ENCODE peak calls at places on chromosomes 6 and 20, in six cellular contexts. J, U, G, D, X and Y are unnamed samples.
A peak's percentile ranks its signal among the peaks of the same experiment; 100 is the strongest.

GRCh38 chr20:39632757-39633156 is 670.6 kb downstream of the DHX35 start:
- DNase-seq in J (no peak), G (no peak), D (no peak), X (no peak), U (no peak), Y (no peak)

GRCh38 chr6:22025468-22026159 is 271.2 kb downstream of the PRL start:
- DNase-seq in J (peak; percentile 89), X (no peak), U (no peak), D (peak; percentile 96), G (peak; percentile 80), Y (peak; percentile 35)

GRCh38 chr20:6421321-6422030 is 298.6 kb upstream of the FERMT1 start:
- DNase-seq in G (no peak), D (no peak), J (no peak), U (no peak), X (no peak), Y (no peak)

GRCh38 chr20:50009521-50010454 is 27.0 kb downstream of the SNAI1 start:
- DNase-seq in D (no peak), J (no peak), U (no peak), G (no peak), X (no peak), Y (no peak)

GRCh38 chr20:24662286-24662685 is 192.9 kb downstream of the SYNDIG1 start:
- DNase-seq in U (no peak), G (no peak), X (no peak), D (no peak), J (no peak), Y (no peak)

GRCh38 chr6:150202934-150203333 is 60.1 kb downstream of the PPP1R14C start:
- DNase-seq in X (no peak), G (no peak), U (no peak), D (peak; percentile 4), J (no peak), Y (no peak)

GRCh38 chr6:6003334-6004146 is 3.2 kb downstream of the NRN1 start:
- DNase-seq in D (no peak), G (no peak), J (no peak), U (no peak), X (no peak), Y (no peak)

GRCh38 chr6:80223743-80224212 is 117.3 kb downstream of the BCKDHB start:
- DNase-seq in G (no peak), J (peak; percentile 63), X (no peak), D (peak; percentile 97), U (no peak), Y (peak; percentile 6)

GRCh38 chr6:34674268-34674639 is 22.3 kb downstream of the ILRUN start:
- DNase-seq in U (no peak), X (no peak), G (no peak), D (no peak), J (no peak), Y (no peak)

GRCh38 chr6:169589699-169590257 is 112.1 kb downstream of the WDR27 start:
- DNase-seq in U (no peak), J (no peak), G (peak; percentile 67), D (no peak), X (no peak), Y (no peak)

GRCh38 chr6:37096025-37096424 is 73.9 kb upstream of the PIM1 start:
- DNase-seq in U (peak; percentile 32), G (no peak), X (peak; percentile 41), J (no peak), D (no peak), Y (no peak)

GRCh38 chr6:53238311-53238710 is 89.7 kb upstream of the GCM1 start:
- DNase-seq in J (no peak), G (no peak), U (no peak), D (no peak), X (no peak), Y (no peak)

GRCh38 chr6:121670511-121670910 is 235.1 kb downstream of the GJA1 start:
- DNase-seq in D (peak; percentile 74), X (no peak), J (no peak), U (no peak), G (peak; percentile 56), Y (no peak)

GRCh38 chr6:15227827-15228318 is 18.0 kb upstream of the JARID2 start:
- DNase-seq in X (no peak), U (no peak), J (no peak), D (no peak), G (no peak), Y (no peak)

GRCh38 chr6:134299236-134299635 is 18.7 kb downstream of the SGK1 start:
- DNase-seq in X (no peak), D (peak; percentile 95), U (no peak), J (peak; percentile 97), G (peak; percentile 97), Y (no peak)

GRCh38 chr6:15427360-15428070 is 181.6 kb downstream of the JARID2 start:
- DNase-seq in X (no peak), J (no peak), G (peak; percentile 75), D (no peak), U (no peak), Y (peak; percentile 75)

GRCh38 chr20:61066541-61066940 is 185.5 kb upstream of the CDH4 start:
- DNase-seq in U (no peak), J (no peak), G (no peak), X (no peak), D (no peak), Y (no peak)

GRCh38 chr6:20652691-20653479 is 118.6 kb downstream of the CDKAL1 start:
- DNase-seq in U (no peak), X (no peak), G (peak; percentile 78), J (peak; percentile 62), D (peak; percentile 38), Y (peak; percentile 50)

GRCh38 chr20:6034134-6034969 is 19.5 kb downstream of the LRRN4 start:
- DNase-seq in J (peak; percentile 42), X (no peak), U (no peak), D (peak; percentile 55), G (peak; percentile 13), Y (no peak)

GRCh38 chr6:53192590-53193232 is 44.1 kb upstream of the GCM1 start:
- DNase-seq in D (no peak), G (peak; percentile 53), U (no peak), X (no peak), J (peak; percentile 18), Y (no peak)

GRCh38 chr20:46127396-46128010 is 9.4 kb downstream of the CD40 start:
- DNase-seq in G (no peak), U (no peak), D (no peak), X (no peak), J (no peak), Y (no peak)

GRCh38 chr20:13302647-13303425 is 81.8 kb downstream of the ISM1 start:
- DNase-seq in U (peak; percentile 49), D (peak; percentile 14), X (no peak), G (peak; percentile 39), J (peak; percentile 32), Y (no peak)

GRCh38 chr6:57158658-57159057 is 13.5 kb upstream of the BAG2 start:
- DNase-seq in J (no peak), U (no peak), D (no peak), G (no peak), X (no peak), Y (no peak)
- H3K4me3 ChIP-seq in J (no peak overlapping the region), U (no peak overlapping the region), D (no peak overlapping the region), G (no peak overlapping the region), X (no peak overlapping the region), Y (no peak overlapping the region)

GRCh38 chr6:31249184-31249583 is 22.7 kb downstream of the HLA-C start:
- DNase-seq in G (no peak), D (no peak), J (no peak), U (no peak), X (no peak), Y (no peak)

GRCh38 chr6:31247813-31248212 is 24.1 kb downstream of the HLA-C start:
- DNase-seq in G (no peak), J (no peak), D (no peak), X (no peak), U (no peak), Y (no peak)

GRCh38 chr6:31252625-31253024 is 19.3 kb downstream of the HLA-C start:
- DNase-seq in G (no peak), X (no peak), J (no peak), U (no peak), D (no peak), Y (no peak)
- TF ChIP-seq CTCF in G (no peak), X (no peak), J (no peak), U (no peak), D (no peak), Y (no peak)

DNA sequence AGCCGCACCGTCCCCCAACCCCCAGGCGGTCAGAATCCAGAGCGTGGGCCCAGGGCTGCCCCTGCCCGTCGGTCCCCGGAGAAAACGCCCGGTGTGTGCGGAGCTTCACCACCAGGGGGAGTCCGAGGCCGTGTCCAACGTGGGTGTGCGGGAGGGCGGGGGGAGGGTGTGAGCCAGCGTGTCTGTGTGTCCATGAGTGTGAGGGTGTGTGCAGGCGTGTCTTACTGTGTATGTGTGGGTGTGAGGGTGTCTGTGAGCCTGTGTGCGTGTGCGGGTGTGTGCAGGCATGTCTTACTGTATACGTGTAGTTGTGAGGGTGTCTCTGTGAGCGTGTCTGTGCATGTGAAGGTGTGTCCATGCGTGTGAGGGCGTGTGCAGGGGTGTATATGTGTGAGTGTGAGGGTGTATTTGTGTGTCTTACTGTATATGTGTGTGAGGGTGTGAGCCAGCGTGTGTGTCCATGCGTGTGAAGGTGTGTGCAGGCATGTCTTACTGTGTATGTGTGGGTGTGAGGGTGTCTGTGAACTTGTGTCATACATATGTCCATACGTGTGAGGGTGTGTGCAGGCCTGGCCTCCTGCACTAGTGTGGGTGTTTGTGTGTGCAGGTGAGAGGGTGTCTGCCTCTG is 24.6 kb upstream of the GATA5 start:
- DNase-seq in D (peak; percentile 50), U (peak; percentile 80), J (peak; percentile 57), X (peak; percentile 79), G (peak; percentile 59), Y (no peak)
- H3K4me3 ChIP-seq in D (no peak overlapping the region), U (no peak overlapping the region), J (no peak overlapping the region), X (no peak overlapping the region), G (no peak overlapping the region), Y (no peak overlapping the region)

GRCh38 chr6:25831532-25832306 is at the start of gene SLC17A1:
- DNase-seq in X (no peak), G (no peak), U (no peak), J (no peak), D (no peak), Y (no peak)
- TF ChIP-seq CTCF in X (no peak), G (no peak), U (no peak), J (no peak), D (no peak), Y (no peak)